ENCODE peak calls at places on chromosomes 6 and 20, in nine cellular contexts. M, G, P, W, A, D, X, L and Y are unnamed samples.

GRCh38 chr6:107817784-107818183 is 6.3 kb downstream of the SCML4 start:
- DNase-seq in M (no peak), P (no peak), W (no peak), G (no peak), A (no peak), L (no peak), X (no peak), D (no peak), Y (no peak)

GRCh38 chr6:45021652-45022051 is 306.5 kb upstream of the RUNX2 start:
- DNase-seq in G (no peak), M (no peak), D (no peak), P (no peak), L (no peak), A (no peak), X (no peak), W (no peak), Y (no peak)

GRCh38 chr6:43172127-43173007 is 1.3 kb downstream of the SRF start:
- DNase-seq in D (no peak), M (peak; percentile 53), L (no peak), P (peak; percentile 62), A (no peak), G (peak; percentile 66), W (peak; percentile 93), X (peak; percentile 43), Y (peak; percentile 15)

GRCh38 chr6:63803371-63803770 is 167.8 kb downstream of the PHF3 start:
- DNase-seq in D (no peak), A (no peak), L (no peak), G (no peak), X (no peak), W (no peak), M (no peak), P (no peak), Y (no peak)

GRCh38 chr20:32445539-32446273 is 87.6 kb downstream of the ASXL1 start:
- DNase-seq in D (no peak), P (no peak), M (peak; percentile 26), W (no peak), L (no peak), X (no peak), A (no peak), G (no peak), Y (no peak)

GRCh38 chr6:121677551-121677950 is 242.1 kb downstream of the GJA1 start:
- DNase-seq in X (no peak), P (no peak), M (no peak), A (no peak), L (no peak), W (no peak), D (no peak), G (no peak), Y (no peak)

GRCh38 chr6:14278000-14278399 is 160.4 kb downstream of the CD83 start:
- DNase-seq in M (no peak), A (no peak), D (no peak), W (no peak), P (no peak), G (no peak), X (no peak), L (no peak), Y (no peak)

GRCh38 chr20:12775041-12775440 is 233.7 kb upstream of the SPTLC3 start:
- DNase-seq in W (no peak), X (no peak), G (no peak), P (no peak), D (no peak), L (no peak), M (no peak), A (no peak), Y (no peak)

GRCh38 chr20:3964719-3965118 is 50.6 kb downstream of the RNF24 start:
- DNase-seq in W (no peak), M (no peak), X (no peak), G (no peak), P (no peak), D (no peak), L (no peak), A (no peak), Y (no peak)

DNA sequence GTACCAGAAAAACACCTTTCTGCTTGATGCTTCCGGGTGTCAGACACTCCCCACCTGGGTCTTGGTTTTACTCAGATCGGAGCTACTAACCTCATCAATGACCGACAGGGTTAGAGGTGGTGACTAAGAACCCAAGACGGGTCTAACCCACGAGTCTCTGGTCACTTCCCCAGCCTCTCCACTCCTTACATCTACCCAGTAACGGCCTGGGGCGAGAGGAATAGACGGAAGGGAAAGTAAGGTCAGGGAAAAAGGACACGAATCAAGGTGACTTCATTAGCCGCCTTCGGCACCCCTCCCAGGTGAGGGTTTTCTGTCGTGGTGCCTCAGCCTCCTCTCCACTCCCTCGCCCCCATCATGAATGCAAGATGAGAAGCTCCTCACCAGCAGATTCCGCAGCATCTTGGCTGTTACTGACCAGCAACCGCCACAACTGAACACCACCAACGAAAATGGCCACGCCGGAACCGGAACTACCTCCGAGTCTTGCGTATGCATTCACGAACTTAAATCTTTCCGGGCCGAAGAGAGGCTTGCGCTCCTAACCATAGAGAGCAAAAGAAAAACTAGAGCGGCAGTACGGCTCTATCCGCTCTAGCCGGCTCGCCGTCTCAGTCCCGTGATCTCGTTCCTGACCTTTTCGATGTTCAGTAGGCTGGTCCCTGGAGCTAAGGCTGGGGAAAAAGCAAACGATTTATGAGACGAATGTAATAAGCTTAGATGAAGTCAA is at the start of gene COX7A2:
- DNase-seq in X (peak; percentile 98), G (peak; percentile 92), A (peak; percentile 46), L (peak; percentile 97), M (peak; percentile 87), D (peak; percentile 96), W (peak; percentile 95), P (peak; percentile 81), Y (peak; percentile 93)
- TF ChIP-seq CTCF in X (no peak), G (no peak), A (no peak), L (no peak), M (no peak), D (no peak), W (no peak), P (no peak), Y (no peak)

GRCh38 chr20:18259730-18260129 is 28.6 kb upstream of the ZNF133 start:
- DNase-seq in X (no peak), M (no peak), A (no peak), G (no peak), L (no peak), D (no peak), W (no peak), P (no peak), Y (no peak)
- TF ChIP-seq POLR2A in X (no peak), M (no peak), A (no peak), G (no peak), L (no peak), D (no peak), W (no peak), P (no peak), Y (no peak)

DNA sequence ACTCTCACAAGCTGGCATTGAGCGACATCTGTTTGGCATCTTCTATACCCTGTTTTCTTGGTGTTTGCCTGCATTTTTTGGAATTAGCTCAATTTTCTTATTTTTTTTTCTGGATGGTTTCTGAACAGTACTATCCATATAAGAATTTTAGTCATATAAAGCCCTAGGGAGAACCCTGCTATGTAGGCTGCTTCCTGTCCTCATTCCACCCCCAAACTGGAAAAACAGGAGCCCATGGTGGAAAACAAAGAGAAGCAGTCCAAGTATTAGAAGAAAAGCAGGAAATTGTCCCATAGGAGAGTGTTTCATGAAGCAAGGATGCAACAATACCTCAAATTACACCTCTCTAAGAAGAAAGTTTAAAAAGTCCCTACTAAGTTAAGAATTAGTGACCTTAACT is 737.2 kb downstream of the DHX35 start:
- DNase-seq in L (no peak), A (no peak), D (no peak), W (no peak), G (no peak), P (no peak), M (no peak), X (no peak), Y (no peak)
- H3K4me3 ChIP-seq in L (no peak overlapping the region), A (no peak overlapping the region), D (no peak overlapping the region), W (no peak overlapping the region), G (no peak overlapping the region), P (no peak overlapping the region), M (no peak overlapping the region), X (no peak overlapping the region), Y (no peak overlapping the region)

GRCh38 chr20:25081065-25081729 is 744 bp downstream of the VSX1 start:
- DNase-seq in G (no peak), L (no peak), P (no peak), D (peak; percentile 58), A (no peak), X (no peak), W (peak; percentile 64), M (no peak), Y (no peak)
- TF ChIP-seq CTCF in G (no peak), L (no peak), P (no peak), D (no peak), A (no peak), X (no peak), W (no peak), M (no peak), Y (no peak)

GRCh38 chr20:64025826-64026412 is 10.1 kb upstream of the C20orf204 start:
- DNase-seq in L (no peak), A (no peak), M (no peak), D (no peak), W (no peak), X (no peak), G (no peak), P (no peak), Y (no peak)
- TF ChIP-seq POLR2A in L (no peak), A (no peak), M (no peak), D (no peak), W (no peak), X (no peak), G (no peak), P (no peak), Y (no peak)

DNA sequence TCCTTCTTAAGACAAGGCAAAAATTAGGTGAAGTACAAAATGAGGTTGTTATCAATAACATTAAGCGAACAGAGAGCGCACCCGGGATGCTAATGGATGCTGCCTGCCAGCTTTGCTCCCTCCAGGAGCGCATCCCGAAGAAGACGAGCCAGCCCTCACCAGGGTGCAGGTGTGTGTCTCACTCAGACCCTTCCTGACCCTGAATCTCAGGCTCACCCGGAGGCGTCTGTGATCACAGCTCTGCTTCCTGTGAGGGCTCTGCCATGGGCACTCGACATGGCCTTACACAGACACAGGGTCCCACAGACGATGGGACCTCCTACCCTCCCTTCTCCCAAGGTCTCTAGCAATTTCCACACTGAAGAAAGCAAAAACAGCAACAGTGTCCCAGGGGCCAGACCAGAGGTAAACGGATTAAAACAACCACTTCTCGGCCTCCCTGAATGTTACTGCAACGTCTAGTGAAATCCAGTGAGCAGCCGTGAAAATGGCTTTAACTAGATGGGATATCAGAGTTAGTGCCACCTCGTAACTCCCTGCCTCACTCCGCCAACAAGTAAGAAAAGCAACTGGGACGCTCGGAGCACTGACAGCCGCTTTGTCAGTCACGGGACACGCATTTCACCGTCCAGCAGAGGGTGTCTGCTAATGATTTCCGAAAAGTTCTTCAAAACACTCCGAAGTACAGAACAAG is 11.7 kb downstream of the ZBTB46 start:
- DNase-seq in M (no peak), L (no peak), D (no peak), P (no peak), W (no peak), G (no peak), X (peak; percentile 26), A (no peak), Y (no peak)
- H3K4me3 ChIP-seq in M (no peak overlapping the region), L (no peak overlapping the region), D (no peak overlapping the region), P (no peak overlapping the region), W (peak overlapping the region; percentile 9), G (peak overlapping the region; percentile 32), X (no peak overlapping the region), A (no peak overlapping the region), Y (no peak overlapping the region)